ENCODE peak calls at places on chromosome 4, in ten cellular contexts. W is HL-60, J is WTC11, G is GM13977, L is GM13976, K is right lobe of liver, C is HFFc6, A is SK-N-SH, X is NB4, N is fibroblast of lung. E is an unnamed sample.

GRCh38 chr4:160831165-160831922 is 1332.5 kb downstream of the FSTL5 start:
- DNase-seq in C (no peak), J (no peak), G (no peak), K (no peak), N (no peak), L (peak; percentile 1), W (no peak), A (no peak), X (no peak), E (no peak)

GRCh38 chr4:186151499-186151898 is 39.9 kb upstream of the CYP4V2 start:
- DNase-seq in G (no peak), K (no peak), N (no peak), A (no peak), X (no peak), W (no peak), L (no peak), J (no peak), C (no peak), E (no peak)

GRCh38 chr4:86530183-86530582 is 63.9 kb upstream of the PTPN13 start:
- DNase-seq in J (no peak), N (no peak), G (no peak), K (no peak), C (no peak), L (no peak), X (no peak), W (no peak), A (no peak), E (no peak)

GRCh38 chr4:84237008-84237407 is 262.1 kb downstream of the NKX6-1 start:
- DNase-seq in X (no peak), C (no peak), G (no peak), W (no peak), N (peak; percentile 11), K (no peak), J (no peak), A (no peak), L (no peak), E (no peak)

GRCh38 chr4:143700060-143700419 is 435 bp downstream of the FREM3 start:
- DNase-seq in X (no peak), J (peak; percentile 42), K (peak; percentile 46), A (peak; percentile 15), G (peak; percentile 13), C (no peak), N (peak; percentile 32), W (no peak), L (peak; percentile 34), E (no peak)

GRCh38 chr4:167020410-167020809 is 213.9 kb downstream of the SPOCK3 start:
- DNase-seq in G (no peak), L (no peak), X (peak; percentile 20), C (no peak), N (peak; percentile 20), K (no peak), W (no peak), A (no peak), J (peak; percentile 31), E (no peak)

GRCh38 chr4:140042634-140043033 is 111.3 kb downstream of the MAML3 start:
- DNase-seq in X (peak; percentile 21), J (no peak), W (no peak), L (no peak), G (no peak), N (no peak), C (no peak), A (no peak), K (no peak), E (no peak)

GRCh38 chr4:71107732-71108131 is 114.3 kb downstream of the DCK start:
- DNase-seq in C (no peak), K (no peak), A (no peak), G (no peak), X (no peak), L (no peak), J (no peak), N (no peak), W (no peak), E (no peak)

DNA sequence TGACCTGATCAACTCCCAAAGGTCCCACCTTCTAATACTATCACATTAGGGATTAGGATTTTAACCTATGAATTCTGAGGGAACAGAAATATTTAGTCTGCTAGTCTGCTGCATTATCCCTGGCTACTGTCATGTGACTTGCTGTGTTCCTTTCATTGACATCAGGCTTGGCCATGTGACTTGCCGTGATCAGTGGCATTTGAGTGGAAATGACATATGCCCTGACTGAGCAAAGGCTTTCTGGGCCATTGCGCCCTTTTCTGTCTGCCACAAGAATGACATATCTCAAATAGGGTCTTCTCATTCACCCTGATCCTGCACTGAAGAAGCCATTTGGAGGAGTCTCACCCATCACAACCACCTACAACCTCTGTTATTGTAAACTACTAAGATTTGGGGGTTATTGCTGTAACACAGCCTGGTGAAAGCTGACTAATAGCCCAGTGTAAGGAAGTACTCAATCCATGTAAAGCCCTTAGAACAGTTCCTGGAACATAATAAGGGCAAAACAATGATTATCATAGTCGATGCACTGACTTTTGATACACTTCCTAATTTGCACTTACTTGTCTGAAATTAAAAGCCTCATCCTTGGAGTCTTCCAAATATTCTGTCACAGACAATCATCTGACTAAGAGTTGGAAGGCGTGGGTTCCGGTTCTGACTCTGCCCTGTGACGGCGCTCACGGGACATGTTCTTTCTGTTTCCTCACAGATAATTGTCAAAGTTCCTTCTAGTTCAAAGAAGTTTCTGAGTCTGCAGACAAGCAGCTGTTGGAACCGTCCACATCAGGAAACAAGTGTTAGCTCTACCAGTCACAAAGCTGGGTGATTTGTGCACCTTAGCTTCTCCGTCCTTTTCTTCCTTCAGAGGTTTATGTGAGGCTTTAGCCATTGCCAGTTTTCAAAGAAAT is 33.2 kb upstream of the RASGEF1B start:
- DNase-seq in X (no peak), K (peak; percentile 64), G (no peak), L (no peak), N (peak; percentile 13), J (no peak), W (no peak), A (no peak), C (no peak), E (no peak)
- TF ChIP-seq CTCF in X (no peak), K (no peak), G (no peak), L (no peak), N (no peak), J (no peak), W (no peak), A (no peak), C (no peak), E (no peak)

GRCh38 chr4:93201471-93201870 is 627.1 kb upstream of the ATOH1 start:
- DNase-seq in K (no peak), G (no peak), C (no peak), W (no peak), X (no peak), J (no peak), L (no peak), N (no peak), A (no peak), E (no peak)

GRCh38 chr4:93203708-93204107 is 624.8 kb upstream of the ATOH1 start:
- DNase-seq in G (no peak), W (no peak), J (no peak), L (no peak), N (no peak), C (no peak), X (peak; percentile 21), A (no peak), K (no peak), E (no peak)

DNA sequence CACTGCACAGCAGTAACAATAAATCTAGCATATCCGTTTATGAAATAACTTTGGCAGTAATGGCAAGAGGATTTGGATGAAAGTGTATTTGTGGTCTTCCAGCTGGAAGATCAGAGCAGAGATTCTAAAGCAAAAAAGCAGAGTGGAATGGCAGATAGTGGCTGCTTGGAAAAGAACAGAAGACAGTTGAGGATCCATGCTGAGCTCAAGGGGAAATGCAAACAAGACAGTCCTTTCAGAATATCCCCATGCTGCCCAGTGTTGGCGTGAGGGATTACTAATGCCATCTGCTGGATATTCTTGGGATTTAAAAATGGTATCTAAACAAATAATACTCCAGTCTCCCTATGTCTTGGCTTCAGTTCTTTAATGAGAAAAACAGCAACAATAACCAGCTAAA is 629.1 kb upstream of the ATOH1 start:
- DNase-seq in X (peak; percentile 36), K (no peak), J (peak; percentile 23), A (peak; percentile 58), G (peak; percentile 9), W (no peak), C (no peak), L (peak; percentile 24), N (peak; percentile 65), E (no peak)
- TF ChIP-seq CTCF in X (peak; percentile 16), K (peak; percentile 54), J (peak; percentile 47), A (peak; percentile 60), G (peak; percentile 19), W (peak; percentile 18), C (peak; percentile 48), L (no peak), N (peak; percentile 34), E (peak; percentile 83)

GRCh38 chr4:48904101-48904500 is 2.5 kb downstream of the OCIAD2 start:
- DNase-seq in W (no peak), N (no peak), K (no peak), A (no peak), X (no peak), L (no peak), C (no peak), J (no peak), G (no peak), E (no peak)

GRCh38 chr4:48906283-48907173 is at the start of gene OCIAD2:
- DNase-seq in A (peak; percentile 89), W (peak; percentile 60), J (peak; percentile 77), G (peak; percentile 87), N (peak; percentile 39), C (no peak), K (peak; percentile 83), L (peak; percentile 86), X (peak; percentile 73), E (peak; percentile 87)

GRCh38 chr4:48904541-48905142 is 1.9 kb downstream of the OCIAD2 start:
- DNase-seq in J (no peak), X (no peak), W (no peak), N (no peak), A (no peak), L (no peak), C (no peak), K (no peak), G (no peak), E (no peak)

GRCh38 chr4:48907706-48908477 is 1.3 kb upstream of the OCIAD2 start:
- DNase-seq in L (no peak), K (no peak), W (no peak), A (no peak), G (no peak), J (no peak), C (no peak), X (no peak), N (no peak), E (no peak)

GRCh38 chr4:48905363-48906015 is 1.1 kb downstream of the OCIAD2 start:
- DNase-seq in L (no peak), W (no peak), J (no peak), G (no peak), X (peak; percentile 8), C (no peak), A (peak; percentile 43), N (peak; percentile 43), K (peak; percentile 76), E (no peak)
- TF ChIP-seq CTCF in L (no peak), W (no peak), J (no peak), G (no peak), X (peak; percentile 16), C (peak; percentile 28), A (peak; percentile 48), N (no peak), K (no peak), E (peak; percentile 25)

GRCh38 chr4:829761-830655 is 4.1 kb upstream of the CPLX1 start:
- DNase-seq in N (no peak), K (no peak), L (no peak), X (no peak), J (no peak), A (no peak), G (no peak), W (no peak), C (no peak), E (peak; percentile 88)

GRCh38 chr4:829291-829690 is 3.4 kb upstream of the CPLX1 start:
- DNase-seq in C (no peak), J (no peak), A (no peak), W (no peak), K (no peak), G (no peak), N (no peak), X (no peak), L (no peak), E (no peak)

GRCh38 chr4:827209-828081 is 1.5 kb upstream of the CPLX1 start:
- DNase-seq in X (no peak), L (no peak), G (no peak), W (no peak), K (peak; percentile 44), N (no peak), C (no peak), J (no peak), A (no peak), E (no peak)

GRCh38 chr4:826508-827208 is 729 bp upstream of the CPLX1 start:
- DNase-seq in A (peak; percentile 90), J (peak; percentile 59), K (peak; percentile 42), L (no peak), W (no peak), X (no peak), N (no peak), G (no peak), C (no peak), E (no peak)

DNA sequence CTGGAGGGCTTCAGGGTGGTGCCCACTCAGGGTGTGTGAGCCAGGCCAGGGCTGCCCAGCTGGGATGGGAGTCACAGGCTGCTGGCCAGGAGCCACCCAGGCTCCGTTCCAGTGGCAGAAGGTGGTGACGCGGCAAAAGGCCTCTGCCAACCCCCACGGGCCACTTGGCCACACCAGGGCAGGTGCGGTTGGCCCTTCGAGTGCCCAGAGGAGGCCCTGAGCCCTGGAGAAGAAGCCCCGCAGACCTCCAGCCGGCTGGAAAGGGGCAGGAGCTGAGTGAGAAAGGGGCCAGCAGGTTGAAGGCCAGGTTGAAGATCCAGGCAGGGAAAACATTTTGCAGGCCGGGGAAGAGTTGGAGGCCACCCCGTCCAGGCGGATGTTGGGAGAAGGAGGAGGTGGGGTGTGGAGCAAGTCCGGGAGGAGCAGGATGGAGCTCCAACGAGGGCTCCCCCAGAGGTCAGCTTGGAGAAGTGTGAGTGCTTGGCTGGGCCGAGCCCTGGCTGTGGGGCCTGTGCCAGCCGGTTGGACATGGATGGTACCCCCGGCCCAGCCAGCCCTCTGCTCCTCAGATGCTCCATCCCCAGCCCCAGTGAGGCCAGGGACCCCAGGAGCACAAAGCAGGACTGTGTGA is 2.8 kb upstream of the CPLX1 start:
- DNase-seq in N (no peak), A (peak; percentile 61), C (no peak), J (peak; percentile 58), K (peak; percentile 67), W (no peak), G (no peak), L (no peak), X (no peak), E (no peak)
- TF ChIP-seq CTCF in N (no peak), A (peak; percentile 11), C (peak; percentile 37), J (no peak), K (no peak), W (no peak), G (no peak), L (no peak), X (no peak), E (peak; percentile 24)